ENCODE peak calls at places on chromosomes 11 and 22, in four cellular contexts. D, E, Z and T are unnamed samples.

GRCh38 chr11:124898711-124899110 is 1.0 kb upstream of the ROBO4 start:
- DNase-seq in D (no peak), E (peak; percentile 90), Z (peak; percentile 45), T (no peak)

GRCh38 chr11:75151346-75152047 is 590 bp downstream of the SLCO2B1 start:
- DNase-seq in E (no peak), Z (no peak), D (no peak), T (no peak)

GRCh38 chr11:1978865-1979473 is 18.7 kb downstream of the H19 start:
- DNase-seq in E (no peak), Z (no peak), D (no peak), T (no peak)

GRCh38 chr11:131880279-131880678 is 509.9 kb downstream of the NTM start:
- DNase-seq in E (no peak), Z (no peak), D (no peak), T (no peak)

GRCh38 chr11:113193894-113194293 is 120.5 kb upstream of the TTC12 start:
- DNase-seq in E (peak; percentile 53), D (no peak), Z (no peak), T (no peak)

GRCh38 chr22:45469573-45470383 is 32.9 kb upstream of the FBLN1 start:
- DNase-seq in Z (no peak), D (no peak), E (peak; percentile 91), T (no peak)

GRCh38 chr11:2271327-2272240 is 1.2 kb upstream of the ASCL2 start:
- DNase-seq in E (no peak), Z (no peak), D (no peak), T (no peak)

GRCh38 chr11:108498046-108498815 is at the start of gene POGLUT3:
- DNase-seq in Z (no peak), E (peak; percentile 28), D (peak; percentile 56), T (no peak)

GRCh38 chr22:27238935-27239510 is 562.5 kb downstream of the MN1 start:
- DNase-seq in E (peak; percentile 99), Z (peak; percentile 83), D (no peak), T (peak; percentile 99)

GRCh38 chr11:29310706-29311342 is 706.0 kb downstream of the KCNA4 start:
- DNase-seq in D (no peak), Z (no peak), E (no peak), T (no peak)

GRCh38 chr22:35743466-35743865 is 25.8 kb downstream of the APOL5 start:
- DNase-seq in Z (no peak), E (no peak), D (no peak), T (no peak)

GRCh38 chr11:45926001-45926401 is 3.5 kb downstream of the LARGE2 start:
- DNase-seq in E (no peak), D (no peak), Z (no peak), T (no peak)

GRCh38 chr11:85590848-85591483 is 36.2 kb downstream of the DLG2 start:
- DNase-seq in D (no peak), Z (peak; percentile 36), E (peak; percentile 45), T (peak; percentile 15)